ENCODE peak calls at places on chromosomes 4 and X, in ten cellular contexts. W, H, R, U, V, J, E, S, P and Z are unnamed samples.
A peak's percentile ranks its signal among the peaks of the same experiment; 100 is the strongest.

GRCh38 chrX:67787196-67787595 is 243.4 kb downstream of the AR start:
- DNase-seq in W (no peak), V (no peak), R (no peak), S (no peak), E (no peak), J (no peak), U (no peak), P (no peak), H (no peak), Z (no peak)

GRCh38 chr4:129929052-129929451 is 833.1 kb downstream of the C4orf33 start:
- DNase-seq in P (no peak), W (no peak), J (no peak), E (no peak), S (no peak), U (no peak), R (no peak), V (no peak), H (no peak), Z (no peak)

GRCh38 chr4:186551849-186552248 is 3.5 kb downstream of the MTNR1A start:
- DNase-seq in V (no peak), U (no peak), H (no peak), J (no peak), P (no peak), W (no peak), R (no peak), S (no peak), E (no peak), Z (no peak)

GRCh38 chr4:85522836-85523235 is 47.9 kb downstream of the ARHGAP24 start:
- DNase-seq in J (no peak), V (no peak), W (no peak), U (no peak), P (no peak), H (no peak), E (no peak), S (no peak), R (no peak), Z (no peak)

GRCh38 chr4:151955721-151956340 is 195.0 kb upstream of the GATB start:
- DNase-seq in U (no peak), S (no peak), E (no peak), J (no peak), R (no peak), W (no peak), P (no peak), H (no peak), V (no peak), Z (no peak)

GRCh38 chr4:150224896-150225591 is 146.8 kb downstream of the DCLK2 start:
- DNase-seq in E (no peak), S (no peak), V (no peak), H (no peak), U (no peak), P (no peak), J (no peak), R (no peak), W (no peak), Z (no peak)

GRCh38 chrX:136202889-136203288 is 48.3 kb downstream of the MAP7D3 start:
- DNase-seq in W (no peak), E (no peak), R (no peak), V (no peak), S (no peak), P (no peak), H (no peak), U (no peak), J (no peak), Z (no peak)

GRCh38 chr4:111228874-111229273 is 606.0 kb upstream of the PITX2 start:
- DNase-seq in E (no peak), S (no peak), H (no peak), W (no peak), P (no peak), J (no peak), V (no peak), R (no peak), U (no peak), Z (no peak)

GRCh38 chrX:28997716-28998115 is 410.5 kb downstream of the IL1RAPL1 start:
- DNase-seq in R (no peak), E (no peak), V (no peak), J (peak; percentile 17), W (no peak), S (no peak), H (no peak), P (no peak), U (no peak), Z (no peak)

GRCh38 chr4:102390438-102390837 is 45.2 kb upstream of the SLC39A8 start:
- DNase-seq in W (no peak), J (no peak), R (no peak), P (no peak), U (no peak), S (no peak), E (no peak), V (no peak), H (no peak), Z (no peak)

GRCh38 chrX:110001702-110002299 is 1.1 kb upstream of the TMEM164 start:
- DNase-seq in H (no peak), J (no peak), S (no peak), R (no peak), V (no peak), W (no peak), P (no peak), U (no peak), E (no peak), Z (no peak)
- TF ChIP-seq POLR2A in H (no peak), J (no peak), S (no peak), R (no peak), V (no peak), W (no peak), P (no peak), U (no peak), E (no peak), Z (no peak)

GRCh38 chrX:154022108-154022507 is 2.4 kb upstream of the IRAK1 start:
- DNase-seq in V (no peak), J (no peak), S (no peak), H (no peak), W (no peak), R (no peak), U (no peak), P (peak; percentile 64), E (no peak), Z (no peak)

GRCh38 chrX:154019633-154020499 is at the start of gene IRAK1:
- DNase-seq in H (peak; percentile 20), R (peak; percentile 65), E (peak; percentile 55), P (peak; percentile 92), W (peak; percentile 94), J (peak; percentile 62), U (no peak), S (peak; percentile 80), V (no peak), Z (peak; percentile 67)

GRCh38 chrX:154020500-154021115 is 906 bp upstream of the IRAK1 start:
- DNase-seq in S (no peak), J (no peak), V (no peak), E (no peak), H (no peak), U (no peak), W (no peak), P (no peak), R (no peak), Z (no peak)

GRCh38 chrX:154022716-154023115 is 3.0 kb upstream of the IRAK1 start:
- DNase-seq in P (no peak), H (no peak), E (no peak), J (no peak), U (no peak), V (no peak), W (no peak), R (no peak), S (no peak), Z (no peak)

DNA sequence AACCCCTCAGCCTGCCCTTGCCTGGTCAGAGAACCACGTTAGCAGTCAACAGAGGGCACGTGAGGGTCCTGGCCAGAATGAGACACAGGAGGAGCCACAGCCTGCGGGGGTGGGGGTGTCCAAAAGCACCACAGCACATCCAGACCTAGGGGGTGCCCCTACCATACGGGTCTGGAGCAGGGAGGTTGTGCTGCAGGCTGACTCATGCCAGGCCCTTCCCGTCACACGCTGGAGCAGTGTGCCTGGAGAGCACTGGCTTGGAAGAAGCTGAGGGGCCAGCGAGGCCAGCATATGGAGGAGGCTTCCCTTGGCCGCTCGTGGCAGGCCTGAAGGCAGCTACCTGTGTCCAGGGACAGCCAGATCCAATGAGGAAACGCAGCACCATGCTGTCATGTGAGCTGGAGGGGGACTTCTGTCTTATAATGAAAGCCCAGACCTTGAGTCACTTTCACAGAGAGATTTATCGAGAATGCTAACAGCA is 1.5 kb upstream of the IRAK1 start:
- DNase-seq in P (peak; percentile 74), U (no peak), E (no peak), J (no peak), S (no peak), R (peak; percentile 57), W (no peak), V (no peak), H (no peak), Z (no peak)
- H3K27ac ChIP-seq in P (peak overlapping the region; percentile 94), U (peak overlapping the region; percentile 93), E (peak overlapping the region; percentile 85), J (no peak overlapping the region), S (peak overlapping the region; percentile 92), R (peak overlapping the region; percentile 39), W (peak overlapping the region; percentile 92), V (peak overlapping the region; percentile 82), H (peak overlapping the region; percentile 90), Z (peak overlapping the region; percentile 92)

DNA sequence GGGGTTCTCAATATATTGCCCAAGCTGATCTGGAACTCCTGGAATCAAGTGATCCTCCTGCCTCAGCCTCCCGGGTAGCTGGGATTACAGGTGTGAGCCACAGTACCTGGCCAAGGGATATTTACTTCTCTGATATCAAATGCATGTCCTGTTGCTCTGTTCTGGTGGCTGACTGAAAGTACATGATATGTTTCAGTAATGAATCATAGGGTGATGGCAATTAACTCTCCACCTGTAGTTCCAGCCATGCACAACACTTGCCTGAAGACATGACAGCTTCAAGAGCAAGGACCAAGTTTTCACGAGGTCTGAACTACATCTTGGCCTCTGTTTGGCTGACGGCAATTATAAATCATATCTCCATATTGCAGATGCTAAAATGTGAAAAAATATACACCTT is 9.1 kb downstream of the ZCCHC4 start:
- DNase-seq in H (no peak), J (no peak), U (no peak), P (no peak), W (no peak), E (no peak), V (no peak), R (no peak), S (no peak), Z (no peak)
- H3K36me3 ChIP-seq in H (no peaks in the 10 kb centered on the region), J (no peaks in the 10 kb centered on the region), U (peaks cover 49% of the 10 kb centered on the region), P (no peaks in the 10 kb centered on the region), W (peaks cover 6% of the 10 kb centered on the region), E (peaks cover 56% of the 10 kb centered on the region), V (no peaks in the 10 kb centered on the region), R (no peaks in the 10 kb centered on the region), S (no peaks in the 10 kb centered on the region), Z (no peaks in the 10 kb centered on the region)

DNA sequence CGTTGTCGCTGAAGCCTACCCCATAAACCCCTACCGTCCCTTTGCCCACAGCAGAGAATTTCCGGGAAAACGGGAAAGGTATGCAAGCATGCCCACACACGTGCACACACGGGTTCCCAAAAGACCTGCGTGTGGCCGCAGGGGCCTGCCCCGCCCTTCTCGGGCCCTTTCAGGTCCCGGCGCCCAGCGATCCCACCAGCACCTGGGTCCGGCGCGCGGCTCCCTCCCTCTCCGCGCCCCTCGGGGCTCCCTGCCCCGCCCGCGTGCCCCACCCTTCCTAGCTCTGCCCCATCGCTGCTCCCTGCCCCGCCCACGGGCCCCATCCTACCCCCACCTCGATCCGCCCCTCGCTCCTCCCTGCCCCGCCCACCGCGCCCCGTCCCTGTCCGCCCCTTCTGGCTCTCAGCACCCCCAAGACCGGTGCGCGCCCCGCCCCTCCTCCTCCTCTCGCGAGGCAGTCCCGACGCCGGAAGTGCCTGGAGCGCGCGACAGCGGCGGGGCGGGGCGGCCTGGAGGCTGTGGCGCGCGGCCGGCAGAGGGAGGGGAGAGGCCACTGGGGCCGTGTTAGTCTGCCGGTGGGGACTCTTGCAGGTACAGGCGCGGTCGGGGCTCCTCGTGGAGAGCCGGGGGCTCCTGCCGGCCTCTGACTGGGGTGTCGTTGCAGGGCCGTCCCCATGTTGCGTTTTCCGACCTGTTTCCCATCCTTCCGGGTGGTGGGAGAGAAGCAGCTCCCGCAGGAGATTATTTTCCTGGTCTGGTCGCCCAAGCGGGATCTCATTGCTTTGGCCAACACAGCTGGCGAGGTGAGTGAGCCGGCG is at the start of gene ANAPC4:
- DNase-seq in E (peak; percentile 96), R (peak; percentile 97), P (peak; percentile 99), H (peak; percentile 91), S (peak; percentile 98), V (peak; percentile 98), U (peak; percentile 87), W (peak; percentile 100), J (peak; percentile 95), Z (peak; percentile 99)
- TF ChIP-seq POLR2A in E (no peak), R (peak; percentile 70), P (peak; percentile 17), H (peak; percentile 60), S (peak; percentile 76), V (no peak), U (no peak), W (peak; percentile 37), J (no peak), Z (peak; percentile 76)